ENCODE peak calls at places on chromosome 22, in four cellular contexts. O, E, R and W are unnamed samples.

GRCh38 chr22:35556666-35557065 is 16.0 kb downstream of the RASD2 start:
- DNase-seq in O (no peak), R (no peak), E (no peak), W (no peak)

GRCh38 chr22:36385491-36386350 is 2.0 kb downstream of the MYH9 start:
- DNase-seq in E (peak), O (no peak), R (no peak), W (no peak)

GRCh38 chr22:38127869-38128268 is 17.4 kb upstream of the BAIAP2L2 start:
- DNase-seq in O (no peak), E (no peak), R (no peak), W (no peak)

GRCh38 chr22:28015676-28016601 is 96.9 kb upstream of the PITPNB start:
- DNase-seq in E (no peak), O (no peak), R (no peak), W (no peak)

GRCh38 chr22:49777569-49778250 is 50.0 kb downstream of the BRD1 start:
- DNase-seq in R (no peak), E (no peak), O (no peak), W (no peak)

GRCh38 chr22:26970809-26971394 is 313.5 kb downstream of the MIAT start:
- DNase-seq in O (no peak), E (no peak), R (no peak), W (no peak)

GRCh38 chr22:43666511-43666910 is 145.6 kb downstream of the EFCAB6 start:
- DNase-seq in O (no peak), R (no peak), E (no peak), W (no peak)

GRCh38 chr22:22893077-22893805 is 5.6 kb downstream of the IGLL5 start:
- DNase-seq in R (no peak), E (no peak), O (no peak), W (no peak)

GRCh38 chr22:19932367-19933206 is 9.0 kb upstream of the COMT start:
- DNase-seq in E (no peak), R (no peak), O (no peak), W (no peak)

GRCh38 chr22:45263790-45264269 is 20.9 kb upstream of the UPK3A start:
- DNase-seq in E (no peak), O (peak), R (peak), W (no peak)

GRCh38 chr22:30210235-30210831 is 36.2 kb downstream of the LIF start:
- DNase-seq in E (no peak), R (no peak), O (peak), W (no peak)

GRCh38 chr22:49307071-49307830 is 520.4 kb downstream of the BRD1 start:
- DNase-seq in E (no peak), R (peak), O (no peak), W (no peak)

GRCh38 chr22:44823806-44824205 is 71.4 kb downstream of the ARHGAP8 start:
- DNase-seq in O (no peak), E (no peak), R (no peak), W (no peak)

GRCh38 chr22:47014946-47015345 is 252.5 kb downstream of the TBC1D22A start:
- DNase-seq in R (no peak), O (no peak), E (no peak), W (no peak)

GRCh38 chr22:26586556-26587325 is 3.2 kb downstream of the TPST2 start:
- DNase-seq in R (no peak), O (no peak), E (no peak), W (no peak)

GRCh38 chr22:30251661-30252226 is 5.2 kb upstream of the LIF start:
- DNase-seq in E (no peak), O (no peak), R (no peak), W (no peak)

GRCh38 chr22:42621505-42622002 is 6.9 kb upstream of the POLDIP3 start:
- DNase-seq in R (peak), O (peak), E (peak), W (no peak)

GRCh38 chr22:33300165-33300564 is 242.0 kb upstream of the SYN3 start:
- DNase-seq in R (no peak), E (no peak), O (no peak), W (no peak)